ENCODE peak calls at places on chromosome X, in five cellular contexts. D is K562, K is fibroblast of lung, R is GM23338, X is HepG2. Q is an unnamed sample. For H3K27me3 and H3K36me3, the result is how much of the 10 kb centered on the place peaks cover.

GRCh38 chrX:45711231-45711630 is 510.6 kb upstream of the DIPK2B start:
- DNase-seq in D (no peak), R (no peak), K (peak), X (no peak), Q (no peak)

GRCh38 chrX:140157611-140158010 is 192.3 kb upstream of the CXorf66 start:
- DNase-seq in K (peak), D (no peak), R (peak), X (no peak), Q (no peak)

GRCh38 chrX:125532411-125533089 is 212.9 kb downstream of the TEX13C start:
- DNase-seq in X (no peak), K (no peak), R (no peak), D (no peak), Q (no peak)

GRCh38 chrX:69021561-69021960 is 143.7 kb downstream of the PJA1 start:
- DNase-seq in K (no peak), X (no peak), R (no peak), D (no peak), Q (no peak)

GRCh38 chrX:15525664-15526416 is 25.2 kb downstream of the BMX start:
- DNase-seq in K (no peak), R (no peak), D (no peak), X (no peak), Q (no peak)

GRCh38 chrX:117094149-117094548 is 631.4 kb upstream of the CT83 start:
- DNase-seq in D (no peak), K (no peak), R (no peak), X (no peak), Q (no peak)

GRCh38 chrX:69808375-69808774 is 192.5 kb downstream of the EDA start:
- DNase-seq in X (no peak), R (no peak), K (no peak), D (no peak), Q (no peak)

GRCh38 chrX:91434351-91435168 is at the start of gene PABPC5:
- DNase-seq in X (no peak), D (no peak), K (peak), R (peak), Q (no peak)

GRCh38 chrX:129983575-129984131 is 1.2 kb downstream of the BCORL1 start:
- DNase-seq in K (no peak), R (peak), X (no peak), D (peak), Q (peak)

GRCh38 chrX:42948723-42949122 is 170.8 kb upstream of the PPP1R2C start:
- DNase-seq in R (no peak), X (no peak), D (no peak), K (no peak), Q (peak)

GRCh38 chrX:25941087-25941486 is 197.1 kb upstream of the MAGEB18 start:
- DNase-seq in D (no peak), R (no peak), X (no peak), K (peak), Q (no peak)

GRCh38 chrX:134580947-134581346 is 77.3 kb downstream of the PLAC1 start:
- DNase-seq in R (no peak), K (no peak), D (no peak), X (no peak), Q (no peak)

GRCh38 chrX:47619486-47620302 is at the start of gene SYN1:
- DNase-seq in X (peak), K (peak), D (peak), R (peak), Q (peak)

GRCh38 chrX:70292788-70293187 is 2.9 kb downstream of the KIF4A start:
- DNase-seq in R (no peak), X (peak), D (no peak), K (no peak), Q (no peak)

GRCh38 chrX:42538405-42538804 is 239.6 kb downstream of the PPP1R2C start:
- DNase-seq in D (no peak), X (peak), K (no peak), R (no peak), Q (peak)

GRCh38 chrX:145292208-145292607 is 44.9 kb downstream of the SPANXN1 start:
- DNase-seq in K (peak), R (no peak), X (no peak), D (no peak), Q (no peak)

GRCh38 chrX:112759512-112759911 is 79.8 kb upstream of the LHFPL1 start:
- DNase-seq in X (no peak), D (no peak), K (no peak), R (no peak), Q (no peak)

GRCh38 chrX:72243472-72243871 is 4.6 kb upstream of the ERCC6L start:
- DNase-seq in R (no peak), D (peak), K (peak), X (no peak), Q (no peak)

GRCh38 chrX:29215251-29215650 is 628.0 kb downstream of the IL1RAPL1 start:
- DNase-seq in X (no peak), K (peak), D (no peak), R (no peak), Q (no peak)

GRCh38 chrX:73262991-73263390 is 48.3 kb upstream of the NAP1L2 start:
- DNase-seq in X (peak), K (peak), R (peak), D (peak), Q (no peak)

GRCh38 chrX:125006704-125007103 is 313.0 kb upstream of the TEX13C start:
- DNase-seq in X (no peak), K (no peak), R (no peak), D (no peak), Q (no peak)

GRCh38 chrX:14673764-14674163 is 144.4 kb downstream of the GLRA2 start:
- DNase-seq in D (no peak), K (peak), R (no peak), X (peak), Q (no peak)

GRCh38 chrX:151621422-151621821 is 57.9 kb downstream of the PASD1 start:
- DNase-seq in D (peak), X (no peak), R (no peak), K (no peak), Q (no peak)

GRCh38 chrX:4110964-4111363 is 397.5 kb upstream of the PRKX start:
- DNase-seq in K (no peak), X (no peak), D (no peak), R (peak), Q (no peak)

GRCh38 chrX:20620301-20620700 is 353.6 kb upstream of the RPS6KA3 start:
- DNase-seq in D (no peak), R (no peak), K (peak), X (no peak), Q (no peak)

GRCh38 chrX:120839506-120839905 is 36.2 kb downstream of the CT47B1 start:
- DNase-seq in X (no peak), D (no peak), K (peak), R (no peak), Q (no peak)

GRCh38 chrX:10676239-10676971 is 56.0 kb upstream of the MID1 start:
- DNase-seq in D (no peak), X (no peak), K (peak), R (peak), Q (no peak)

GRCh38 chrX:63275127-63275526 is 76.0 kb downstream of the SPIN4 start:
- DNase-seq in D (peak), X (peak), R (peak), K (no peak), Q (peak)

GRCh38 chrX:47690175-47690574 is 31.2 kb upstream of the UXT start:
- DNase-seq in X (no peak), R (no peak), K (no peak), D (no peak), Q (no peak)

GRCh38 chrX:70452143-70452733 is 7.6 kb downstream of the DLG3 start:
- DNase-seq in D (peak), R (peak), X (peak), K (peak), Q (no peak)

GRCh38 chrX:151889451-151889850 is 23.2 kb upstream of the MAGEA4 start:
- DNase-seq in K (no peak), X (no peak), R (no peak), D (no peak), Q (no peak)

GRCh38 chrX:119783026-119783425 is 8.4 kb downstream of the RPL39 start:
- DNase-seq in X (no peak), K (no peak), R (no peak), D (no peak), Q (no peak)

GRCh38 chrX:16826207-16826606 is 39.9 kb downstream of the TXLNG start:
- DNase-seq in X (peak), K (peak), D (peak), R (no peak), Q (no peak)

GRCh38 chrX:12197030-12197429 is 58.8 kb downstream of the FRMPD4 start:
- DNase-seq in R (peak), K (no peak), D (no peak), X (no peak), Q (no peak)

GRCh38 chrX:133754657-133755056 is 230.7 kb downstream of the GPC3 start:
- DNase-seq in K (no peak), D (no peak), R (no peak), X (no peak), Q (no peak)

GRCh38 chrX:17535229-17535628 is 160.2 kb downstream of the NHS start:
- DNase-seq in K (no peak), X (peak), D (peak), R (peak), Q (peak)

GRCh38 chrX:87636533-87636932 is 118.9 kb downstream of the KLHL4 start:
- DNase-seq in D (no peak), X (no peak), R (no peak), K (no peak), Q (peak)

GRCh38 chrX:30570505-30570904 is 7.1 kb downstream of the TASL start:
- DNase-seq in D (no peak), K (peak), X (peak), R (peak), Q (no peak)

GRCh38 chrX:50108264-50108663 is 92.5 kb downstream of the AKAP4 start:
- DNase-seq in D (no peak), K (no peak), R (no peak), X (peak), Q (no peak)
- H3K27me3 ChIP-seq in D (under half), K (under half), R (under half), X (under half), Q (under half)

DNA sequence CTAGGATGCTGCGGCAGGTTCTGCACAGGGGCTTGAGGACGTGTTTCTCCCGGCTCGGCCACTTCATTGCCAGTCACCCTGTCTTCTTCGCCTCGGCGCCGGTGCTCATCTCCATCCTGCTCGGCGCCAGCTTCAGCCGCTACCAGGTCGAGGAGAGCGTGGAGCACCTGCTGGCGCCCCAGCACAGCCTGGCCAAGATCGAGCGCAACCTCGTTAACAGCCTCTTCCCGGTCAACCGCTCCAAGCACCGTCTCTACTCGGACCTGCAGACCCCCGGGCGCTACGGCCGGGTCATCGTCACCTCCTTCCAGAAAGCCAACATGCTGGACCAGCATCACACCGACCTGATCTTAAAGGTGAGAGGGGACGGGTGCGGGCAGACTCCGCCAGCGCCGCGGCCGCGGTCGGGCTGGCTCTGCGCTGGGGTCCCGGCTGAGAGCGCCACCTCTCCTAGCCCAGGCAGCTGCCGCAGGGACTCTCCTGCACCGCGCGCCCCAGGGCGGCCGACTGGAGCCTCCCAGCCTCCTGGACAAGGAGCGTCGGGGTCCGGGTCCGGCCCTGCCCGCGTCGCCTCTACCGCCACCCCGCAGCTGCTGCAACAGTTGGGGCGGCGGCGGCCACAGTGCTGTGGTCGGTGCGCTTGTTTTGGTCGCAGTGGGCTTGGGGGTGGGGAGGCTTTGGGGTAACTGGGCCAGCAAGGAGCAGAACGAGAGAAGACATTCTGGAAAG is 386 bp downstream of the PTCHD1 start:
- DNase-seq in R (peak), D (no peak), X (no peak), K (no peak), Q (no peak)
- TF ChIP-seq EZH2 in R (no peak), D (no peak), X (no peak), K (peak), Q (no peak)

DNA sequence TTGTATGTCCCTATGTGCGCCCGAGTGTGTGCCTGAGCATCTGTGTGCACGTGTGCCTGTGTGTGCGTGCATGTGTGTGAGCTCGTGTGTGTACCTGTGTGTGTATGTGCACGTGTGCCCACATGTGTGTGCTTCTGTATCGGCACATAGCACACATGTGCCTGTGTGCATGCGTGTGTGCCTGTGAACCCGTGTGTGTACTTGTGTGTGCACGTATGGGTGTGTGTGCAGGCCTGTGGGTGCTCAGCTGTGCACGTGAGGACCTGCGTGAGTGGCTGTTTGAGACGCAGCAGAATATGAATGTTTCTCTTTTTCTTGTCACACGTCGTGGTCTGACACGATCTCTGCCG is 4.3 kb downstream of the AKAP17A start:
- DNase-seq in K (no peak), X (no peak), D (no peak), R (no peak), Q (no peak)
- H3K36me3 ChIP-seq in K (under half), X (half or more), D (half or more), R (under half), Q (half or more)

DNA sequence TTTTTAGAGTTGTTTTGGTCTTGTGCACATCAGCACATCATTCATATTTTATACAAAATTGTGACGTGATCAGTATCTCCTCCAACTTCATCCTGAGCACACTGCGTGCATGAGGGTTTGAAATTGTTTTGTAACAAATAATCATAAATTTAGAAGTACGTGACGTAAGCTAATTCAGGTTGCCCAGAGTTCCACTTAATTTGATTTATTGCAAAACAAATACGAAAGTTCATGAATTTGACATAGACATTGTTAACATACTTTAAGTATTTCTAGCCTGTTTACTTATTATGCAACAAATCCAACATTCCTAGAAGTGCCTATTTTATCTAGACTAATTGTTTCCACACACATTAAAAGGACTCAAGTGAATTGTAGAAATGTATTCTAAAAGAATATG is 48.3 kb downstream of the MAP7D3 start:
- DNase-seq in K (peak), R (no peak), D (no peak), X (no peak), Q (no peak)
- H3K27me3 ChIP-seq in K (under half), R (under half), D (under half), X (under half), Q (under half)

DNA sequence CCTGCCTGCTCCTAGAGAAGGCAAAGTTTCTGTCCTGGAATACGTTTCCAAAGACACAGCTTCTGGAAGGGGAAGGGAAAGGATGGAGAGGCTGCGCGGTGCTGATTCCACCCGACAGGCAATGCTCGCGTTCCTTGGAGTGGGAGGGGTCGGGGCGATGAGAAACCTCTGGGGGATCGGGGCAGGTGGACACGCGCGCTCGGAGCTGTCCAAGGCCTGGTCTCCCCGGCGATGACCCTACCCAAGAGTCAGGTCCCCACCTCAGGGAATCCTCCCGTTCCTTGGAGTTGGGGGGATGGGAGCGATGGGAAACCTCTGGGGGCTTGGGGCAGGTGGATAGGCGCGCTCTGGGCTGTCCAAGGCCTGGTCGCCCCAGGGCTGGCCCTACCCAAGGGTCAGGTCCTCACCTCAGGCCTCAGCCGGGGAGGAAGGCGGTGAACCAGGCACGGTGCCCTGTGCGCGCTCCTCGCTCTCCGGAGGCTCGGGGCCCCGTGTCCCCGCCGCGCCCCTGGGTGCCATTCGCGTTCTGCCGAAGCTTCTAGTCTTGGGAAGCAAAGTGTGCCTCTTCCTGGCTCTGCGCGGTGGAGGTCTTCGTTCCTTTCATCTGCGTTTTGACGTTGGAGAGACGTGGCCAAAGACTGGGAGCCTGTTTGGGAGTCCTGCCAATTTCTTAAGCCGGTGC is 10.6 kb upstream of the SHOX start:
- DNase-seq in K (no peak), D (peak), X (no peak), R (peak), Q (no peak)
- TF ChIP-seq EZH2 in K (no peak), D (no peak), X (no peak), R (peak), Q (no peak)

GRCh38 chrX:40632199-40632598 is 9.0 kb downstream of the MPC1L start:
- DNase-seq in K (no peak), X (no peak), R (no peak), D (no peak), Q (no peak)
- H3K36me3 ChIP-seq in K (under half), X (under half), R (under half), D (half or more), Q (half or more)

GRCh38 chrX:88982183-88982582 is 235.2 kb downstream of the CPXCR1 start:
- DNase-seq in K (no peak), D (no peak), R (no peak), X (no peak), Q (no peak)
- H3K27me3 ChIP-seq in K (under half), D (under half), R (under half), X (under half), Q (under half)

GRCh38 chrX:104568304-104568915 is 2.4 kb downstream of the IL1RAPL2 start:
- DNase-seq in K (no peak), R (peak), X (no peak), D (no peak), Q (no peak)
- TF ChIP-seq EZH2 in K (no peak), R (peak), X (no peak), D (no peak), Q (no peak)